ENCODE peak calls at places on chromosomes 16 and 17, in five cellular contexts. H, D, U, K and E are unnamed samples.

GRCh38 chr17:42895185-42895555 is 5.4 kb upstream of the G6PC1 start:
- DNase-seq in K (peak; percentile 71), H (peak; percentile 73), D (peak; percentile 68), U (no peak), E (peak; percentile 60)

GRCh38 chr17:17935321-17936271 is 36.6 kb downstream of the TOM1L2 start:
- DNase-seq in K (no peak), U (no peak), D (peak; percentile 59), H (peak; percentile 78), E (no peak)

GRCh38 chr16:17295948-17296347 is 174.8 kb downstream of the XYLT1 start:
- DNase-seq in U (no peak), D (no peak), K (no peak), H (peak; percentile 53), E (no peak)

GRCh38 chr17:42313773-42314566 is 25.7 kb downstream of the STAT5A start:
- DNase-seq in U (no peak), D (no peak), K (no peak), H (peak; percentile 70), E (no peak)

GRCh38 chr17:21573961-21574610 is 118.2 kb upstream of the KCNJ18 start:
- DNase-seq in D (peak; percentile 46), H (peak; percentile 62), U (peak; percentile 70), K (peak; percentile 72), E (no peak)

GRCh38 chr16:48054881-48055601 is 100.8 kb downstream of the ABCC12 start:
- DNase-seq in H (peak; percentile 67), K (peak; percentile 28), D (peak; percentile 36), U (peak; percentile 47), E (peak; percentile 42)

GRCh38 chr17:4940625-4941021 is 555 bp downstream of the RNF167 start:
- DNase-seq in H (no peak), U (no peak), D (no peak), K (peak; percentile 36), E (no peak)

GRCh38 chr17:61635913-61636432 is 45.0 kb upstream of the NACA2 start:
- DNase-seq in H (peak; percentile 65), D (peak; percentile 29), U (no peak), K (no peak), E (no peak)

GRCh38 chr16:66936889-66937554 is 1.7 kb downstream of the CES2 start:
- DNase-seq in D (no peak), U (no peak), K (no peak), H (no peak), E (no peak)

DNA sequence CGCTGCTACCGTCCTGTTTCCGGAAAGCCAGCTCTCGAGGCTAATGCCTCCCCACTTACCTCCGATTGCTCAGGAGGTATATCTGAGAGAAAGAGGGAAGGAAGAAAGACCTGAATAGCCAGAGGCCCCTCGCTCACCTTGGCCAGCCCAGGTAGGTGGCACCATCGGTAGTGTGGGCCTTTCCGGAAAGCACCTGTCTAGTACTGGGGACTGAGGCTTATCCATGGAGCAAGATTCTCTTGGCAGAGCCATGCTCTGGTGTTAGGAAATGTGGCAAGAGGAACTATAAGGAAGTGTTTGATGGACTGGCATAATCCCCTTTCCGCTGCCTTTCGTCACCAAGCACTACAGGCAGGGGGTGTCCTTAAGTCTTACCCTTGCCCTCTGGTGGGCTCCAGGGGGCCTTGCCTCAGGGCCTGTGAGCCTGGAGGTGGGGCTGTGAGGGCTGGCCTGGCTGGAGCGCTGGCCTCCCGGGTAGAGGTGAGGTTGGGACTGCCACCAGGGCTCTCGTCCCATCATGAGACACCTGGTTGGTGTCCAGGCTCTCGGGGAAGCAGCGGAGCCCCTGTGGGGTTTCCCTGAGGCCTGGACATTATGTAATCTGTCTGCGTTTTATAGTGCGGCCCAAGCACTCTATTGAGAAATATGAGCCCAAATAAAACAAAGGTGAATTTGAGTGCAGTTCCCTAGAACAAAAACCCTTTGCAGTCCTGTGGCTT is 2.9 kb downstream of the CMIP start:
- DNase-seq in K (no peak), H (peak; percentile 39), D (no peak), U (no peak), E (peak; percentile 68)
- H3K27ac ChIP-seq in K (no peak overlapping the region), H (no peak overlapping the region), D (no peak overlapping the region), U (peak overlapping the region; percentile 93), E (no peak overlapping the region)

DNA sequence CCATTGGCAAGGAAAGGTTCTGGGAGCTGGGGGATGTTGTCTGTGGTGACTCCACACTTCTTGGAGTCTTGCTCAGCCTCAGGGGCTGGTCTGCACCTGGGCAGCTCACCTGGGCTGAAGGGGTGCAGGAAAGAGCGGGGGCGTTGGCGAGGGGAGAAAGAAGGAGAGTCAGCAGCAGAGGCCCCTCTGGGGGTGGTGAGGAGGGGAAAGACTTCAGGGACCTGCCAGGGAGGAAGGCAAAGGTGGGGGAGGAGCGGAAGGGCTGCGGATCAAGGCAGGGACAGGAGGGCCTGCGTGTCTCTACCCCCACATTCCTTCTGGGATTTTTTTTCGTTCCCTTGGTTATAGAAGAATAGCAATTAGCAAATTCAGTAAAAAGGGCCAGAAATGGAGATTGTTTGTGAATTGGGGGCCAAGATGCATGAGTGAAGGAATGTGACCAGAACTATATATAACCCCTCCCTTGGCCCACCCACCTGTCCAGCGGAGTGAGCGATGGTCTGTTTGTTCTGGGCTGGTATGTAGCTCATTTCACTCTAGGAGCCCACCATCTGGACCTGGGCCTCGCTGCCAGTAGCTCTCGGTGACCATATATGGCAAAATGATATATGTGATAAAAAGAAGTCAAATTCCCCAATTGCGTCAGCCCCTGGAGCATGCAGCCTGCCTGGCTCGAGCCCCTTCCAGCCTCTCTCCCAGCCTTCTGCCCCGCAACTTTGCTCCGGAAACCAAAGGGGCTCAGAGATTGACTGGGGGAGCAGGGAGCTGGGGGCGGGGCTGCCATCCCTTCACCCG is 47.5 kb downstream of the CCDC42 start:
- DNase-seq in U (no peak), K (peak; percentile 57), H (no peak), D (peak; percentile 97), E (no peak)
- H3K4me3 ChIP-seq in U (no peak overlapping the region), K (no peak overlapping the region), H (no peak overlapping the region), D (no peak overlapping the region), E (no peak overlapping the region)

GRCh38 chr16:12173121-12173520 is 196.6 kb downstream of the SNX29 start:
- DNase-seq in D (no peak), H (no peak), K (no peak), U (peak; percentile 31), E (no peak)
- H3K27ac ChIP-seq in D (no peak overlapping the region), H (no peak overlapping the region), K (no peak overlapping the region), U (peak overlapping the region; percentile 51), E (no peak overlapping the region)

DNA sequence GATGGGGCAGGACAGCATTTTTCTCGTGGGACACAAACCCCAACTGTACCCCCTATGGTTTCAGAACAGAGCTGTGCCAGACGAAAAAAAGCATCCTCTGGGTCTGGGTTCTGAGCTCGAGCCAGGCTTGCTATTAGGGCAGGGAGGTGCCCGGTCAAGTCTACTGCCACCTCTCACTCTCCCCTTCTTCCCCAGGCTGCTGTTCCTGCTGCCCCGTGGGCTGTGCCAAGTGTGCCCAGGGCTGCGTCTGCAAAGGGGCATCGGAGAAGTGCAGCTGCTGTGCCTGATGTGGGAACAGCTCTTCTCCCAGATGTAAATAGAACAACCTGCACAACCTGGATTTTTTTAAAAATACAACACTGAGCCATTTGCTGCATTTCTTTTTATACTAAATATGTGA is 1.1 kb downstream of the MT1E start:
- DNase-seq in U (no peak), D (no peak), H (peak; percentile 32), K (peak; percentile 21), E (no peak)
- H3K4me3 ChIP-seq in U (peak overlapping the region; percentile 66), D (peak overlapping the region; percentile 73), H (peak overlapping the region; percentile 68), K (peak overlapping the region; percentile 73), E (peak overlapping the region; percentile 55)

GRCh38 chr17:27282054-27282501 is 11.8 kb upstream of the WSB1 start:
- DNase-seq in K (no peak), U (no peak), D (no peak), H (no peak), E (no peak)
- H3K27ac ChIP-seq in K (no peak overlapping the region), U (peak overlapping the region; percentile 59), D (no peak overlapping the region), H (no peak overlapping the region), E (no peak overlapping the region)